ENCODE peak calls at places on chromosomes 1 and 21, in six cellular contexts. V is retinal pigment epithelial cell, R is choroid plexus epithelial cell, Q is brain microvascular endothelial cell, M is PC-3, L is pancreas. I is an unnamed sample.

GRCh38 chr1:30856260-30856790 is 52.2 kb downstream of the SDC3 start:
- DNase-seq in V (no peak), R (peak; percentile 50), Q (peak; percentile 43), M (no peak), L (no peak), I (no peak)

GRCh38 chr1:184504012-184504694 is 117.3 kb downstream of the C1orf21 start:
- DNase-seq in V (no peak), R (no peak), Q (no peak), M (no peak), L (no peak), I (no peak)

GRCh38 chr1:93680121-93681094 is 1.2 kb downstream of the BCAR3 start:
- DNase-seq in V (peak; percentile 95), R (peak; percentile 94), Q (peak; percentile 78), M (peak; percentile 82), L (peak; percentile 65), I (peak; percentile 66)

GRCh38 chr1:167532964-167533824 is 14.9 kb upstream of the CD247 start:
- DNase-seq in V (no peak), R (no peak), Q (no peak), M (no peak), L (no peak), I (no peak)

GRCh38 chr1:11981378-11982009 is 1.2 kb downstream of the MFN2 start:
- DNase-seq in V (no peak), R (no peak), Q (no peak), M (peak; percentile 88), L (no peak), I (no peak)

GRCh38 chr1:33323663-33324477 is 3.0 kb upstream of the A3GALT2 start:
- DNase-seq in V (no peak), R (no peak), Q (no peak), M (no peak), L (no peak), I (peak; percentile 12)

GRCh38 chr1:219927956-219928790 is at the start of gene SLC30A10:
- DNase-seq in V (no peak), R (no peak), Q (no peak), M (no peak), L (peak; percentile 19), I (peak; percentile 49)

GRCh38 chr1:27004471-27005165 is 8.0 kb downstream of the TENT5B start:
- DNase-seq in V (no peak), R (peak; percentile 61), Q (peak; percentile 48), M (no peak), L (peak; percentile 21), I (no peak)

GRCh38 chr1:2585318-2586092 is 1.1 kb upstream of the PRXL2B start:
- DNase-seq in V (no peak), R (peak; percentile 37), Q (no peak), M (peak; percentile 38), L (peak; percentile 55), I (peak; percentile 57)

GRCh38 chr1:162189345-162189744 is 119.9 kb downstream of the NOS1AP start:
- DNase-seq in V (no peak), R (no peak), Q (no peak), M (no peak), L (no peak), I (no peak)

GRCh38 chr1:233487415-233487814 is 126.5 kb upstream of the KCNK1 start:
- DNase-seq in V (no peak), R (no peak), Q (no peak), M (no peak), L (no peak), I (no peak)

GRCh38 chr1:228082975-228083870 is 715 bp downstream of the ARF1 start:
- DNase-seq in V (no peak), R (peak; percentile 47), Q (no peak), M (peak; percentile 48), L (peak; percentile 70), I (no peak)

GRCh38 chr21:36854391-36854790 is 112.1 kb downstream of the HLCS start:
- DNase-seq in V (no peak), R (peak; percentile 73), Q (peak; percentile 53), M (peak; percentile 62), L (no peak), I (no peak)

GRCh38 chr1:38190978-38191377 is 144.4 kb upstream of the POU3F1 start:
- DNase-seq in V (no peak), R (no peak), Q (no peak), M (no peak), L (no peak), I (no peak)

GRCh38 chr1:106344494-106344893 is 712.0 kb upstream of the PRMT6 start:
- DNase-seq in V (no peak), R (no peak), Q (no peak), M (no peak), L (no peak), I (no peak)

GRCh38 chr1:114770989-114771388 is 9.5 kb downstream of the SIKE1 start:
- DNase-seq in V (no peak), R (no peak), Q (no peak), M (no peak), L (no peak), I (no peak)

GRCh38 chr1:168554603-168555520 is 11.1 kb upstream of the XCL2 start:
- DNase-seq in V (no peak), R (no peak), Q (no peak), M (no peak), L (no peak), I (no peak)

GRCh38 chr1:8353386-8353785 is 35.5 kb downstream of the SLC45A1 start:
- DNase-seq in V (no peak), R (no peak), Q (no peak), M (no peak), L (no peak), I (no peak)

GRCh38 chr1:94772230-94772641 is 47.9 kb upstream of the SLC44A3 start:
- DNase-seq in V (no peak), R (peak; percentile 98), Q (no peak), M (peak; percentile 43), L (peak; percentile 74), I (no peak)

GRCh38 chr1:152458384-152459185 is 44.5 kb upstream of the CRNN start:
- DNase-seq in V (peak; percentile 26), R (peak; percentile 87), Q (peak; percentile 75), M (peak; percentile 94), L (peak; percentile 83), I (peak; percentile 59)

GRCh38 chr1:31062867-31063380 is 2.6 kb downstream of the PUM1 start:
- DNase-seq in V (no peak), R (no peak), Q (no peak), M (no peak), L (no peak), I (no peak)

GRCh38 chr1:113452921-113453770 is 62.8 kb downstream of the MAGI3 start:
- DNase-seq in V (no peak), R (peak; percentile 80), Q (peak; percentile 38), M (peak; percentile 68), L (no peak), I (no peak)
- TF ChIP-seq CTCF in V (peak; percentile 71), R (peak; percentile 76), Q (peak; percentile 73), M (peak; percentile 84), L (peak; percentile 29), I (peak; percentile 39)

GRCh38 chr1:234544094-234544579 is 65.2 kb upstream of the TARBP1 start:
- DNase-seq in V (peak; percentile 89), R (peak; percentile 99), Q (peak; percentile 96), M (peak; percentile 78), L (peak; percentile 58), I (peak; percentile 79)
- H3K4me3 ChIP-seq in V (no peak overlapping the region), R (no peak overlapping the region), Q (no peak overlapping the region), M (no peak overlapping the region), L (no peak overlapping the region), I (no peak overlapping the region)

DNA sequence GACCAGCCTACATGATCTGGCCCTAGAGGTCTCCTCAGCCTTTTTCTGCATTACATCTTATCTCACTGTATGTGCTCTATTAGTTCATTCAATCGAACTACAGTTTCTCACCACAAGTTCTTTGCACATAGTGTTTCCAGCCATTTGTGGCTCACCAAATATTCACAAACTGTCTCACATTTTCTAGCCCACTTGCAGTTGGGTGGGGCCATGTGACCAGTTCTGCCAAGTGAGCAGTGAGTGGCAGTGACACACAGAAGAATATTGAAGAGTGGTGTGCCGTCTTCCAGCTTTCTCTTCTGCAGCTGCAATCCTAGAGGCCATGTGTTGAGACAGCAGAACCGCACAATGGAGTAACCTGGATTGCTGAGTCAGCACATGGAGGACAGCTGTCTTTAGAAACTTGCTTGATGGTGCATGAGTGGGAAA is 103.2 kb upstream of the ZNF644 start:
- DNase-seq in V (no peak), R (no peak), Q (no peak), M (no peak), L (no peak), I (no peak)
- TF ChIP-seq CTCF in V (no peak), R (no peak), Q (no peak), M (no peak), L (no peak), I (no peak)

GRCh38 chr1:230330157-230330556 is 96.0 kb downstream of the PGBD5 start:
- DNase-seq in V (no peak), R (no peak), Q (no peak), M (no peak), L (no peak), I (no peak)

GRCh38 chr1:230333590-230334446 is 92.3 kb downstream of the PGBD5 start:
- DNase-seq in V (no peak), R (no peak), Q (no peak), M (no peak), L (no peak), I (peak; percentile 49)

GRCh38 chr1:230334447-230334837 is 91.7 kb downstream of the PGBD5 start:
- DNase-seq in V (no peak), R (no peak), Q (no peak), M (no peak), L (no peak), I (no peak)

GRCh38 chr1:230335861-230336549 is 90.1 kb downstream of the PGBD5 start:
- DNase-seq in V (no peak), R (peak; percentile 60), Q (no peak), M (no peak), L (no peak), I (no peak)

DNA sequence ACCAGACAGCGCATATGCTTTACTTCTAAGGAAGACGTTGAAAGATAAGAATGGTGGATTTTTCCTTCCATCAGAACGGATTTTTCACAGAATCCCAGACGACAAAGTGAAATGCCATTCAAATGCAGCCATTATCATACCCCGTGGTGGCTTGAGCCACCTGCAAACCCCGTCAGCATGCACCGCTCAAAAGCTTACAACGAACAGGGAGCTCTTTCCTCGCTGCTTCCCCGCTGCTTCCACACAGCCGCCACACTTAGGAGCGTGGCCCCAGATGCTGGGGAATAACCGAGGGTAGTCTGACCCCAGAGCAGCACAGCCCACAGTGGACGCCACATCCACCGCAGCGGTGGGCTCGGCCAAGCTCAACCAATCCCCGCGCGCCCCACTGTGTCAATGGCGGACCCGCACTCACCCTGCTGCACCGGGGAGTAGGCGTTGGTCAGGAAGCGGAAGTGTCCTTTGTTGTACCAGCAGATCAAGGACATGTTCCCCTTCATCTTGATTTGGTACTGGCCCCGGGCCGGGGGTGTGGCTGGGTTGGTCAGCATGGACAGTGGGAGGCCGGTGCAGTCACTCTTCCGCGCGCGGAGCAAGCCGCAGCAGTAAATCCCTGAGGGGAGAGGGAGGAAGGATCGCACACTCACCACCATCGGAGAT is 93.6 kb downstream of the PGBD5 start:
- DNase-seq in V (no peak), R (no peak), Q (no peak), M (no peak), L (no peak), I (peak; percentile 32)
- H3K4me3 ChIP-seq in V (peak overlapping the region; percentile 39), R (no peak overlapping the region), Q (peak overlapping the region; percentile 32), M (no peak overlapping the region), L (no peak overlapping the region), I (peak overlapping the region; percentile 30)

DNA sequence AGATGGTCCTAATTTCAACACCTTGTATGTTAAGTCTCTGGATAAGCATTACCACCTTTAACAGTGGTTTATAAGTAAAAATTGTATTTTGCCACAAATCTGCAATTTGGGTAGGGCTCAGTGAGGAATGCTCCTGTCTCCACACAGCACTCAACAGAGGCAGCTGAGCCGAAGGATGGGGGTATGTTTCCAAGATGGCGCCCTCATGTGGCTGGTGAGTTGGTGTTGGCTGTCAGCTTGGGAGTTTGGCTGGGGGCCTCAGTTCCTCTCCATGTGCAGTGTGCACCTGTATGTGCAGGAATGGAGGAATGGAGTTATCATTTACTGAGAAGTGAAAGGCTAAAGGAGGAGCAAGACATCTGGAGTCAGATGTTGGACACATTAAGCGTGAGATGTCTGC is 136.8 kb downstream of the GABPA start:
- DNase-seq in V (no peak), R (no peak), Q (no peak), M (peak; percentile 17), L (no peak), I (no peak)
- TF ChIP-seq CTCF in V (peak; percentile 34), R (peak; percentile 26), Q (peak; percentile 41), M (peak; percentile 48), L (no peak), I (no peak)